ENCODE peak calls at places on chromosomes 4 and X, in four cellular contexts. Q is uterus, H is brain microvascular endothelial cell, Y is GM23338. W is an unnamed sample.

GRCh38 chr4:186622788-186623464 is 67.6 kb upstream of the MTNR1A start:
- DNase-seq in H (peak), Y (no peak), Q (no peak), W (peak)

GRCh38 chr4:7979652-7979968 is 39.9 kb upstream of the AFAP1 start:
- DNase-seq in Q (no peak), Y (peak), H (no peak), W (no peak)

GRCh38 chrX:109632906-109633504 is 8.0 kb upstream of the KCNE5 start:
- DNase-seq in H (no peak), Y (peak), Q (no peak), W (peak)

GRCh38 chr4:105996845-105997244 is 101.6 kb downstream of the NPNT start:
- DNase-seq in Q (no peak), Y (no peak), H (no peak), W (no peak)

GRCh38 chr4:105196523-105197145 is 50.0 kb downstream of the TET2 start:
- DNase-seq in H (no peak), Q (no peak), Y (peak), W (no peak)

GRCh38 chr4:158750379-158750778 is 18.4 kb upstream of the FNIP2 start:
- DNase-seq in Y (no peak), Q (no peak), H (peak), W (peak)

GRCh38 chr4:123116412-123116811 is 194.0 kb upstream of the NUDT6 start:
- DNase-seq in H (no peak), Y (no peak), Q (no peak), W (no peak)

GRCh38 chr4:102250341-102250740 is 94.9 kb downstream of the SLC39A8 start:
- DNase-seq in H (no peak), Y (no peak), Q (no peak), W (no peak)

GRCh38 chr4:123265443-123265842 is 131.2 kb upstream of the SPRY1 start:
- DNase-seq in Q (no peak), Y (no peak), H (no peak), W (no peak)

GRCh38 chr4:164508126-164508525 is 245.8 kb upstream of the SMIM31 start:
- DNase-seq in Q (no peak), H (peak), Y (no peak), W (no peak)

GRCh38 chrX:118702741-118703140 is 24.7 kb upstream of the IL13RA1 start:
- DNase-seq in Q (no peak), Y (no peak), H (no peak), W (no peak)

GRCh38 chrX:45187731-45188130 is 12.9 kb downstream of the DIPK2B start:
- DNase-seq in Q (no peak), H (no peak), Y (no peak), W (no peak)

GRCh38 chr4:76601791-76602190 is 166.8 kb downstream of the SHROOM3 start:
- DNase-seq in Y (no peak), H (no peak), Q (no peak), W (peak)

GRCh38 chr4:61511716-61512488 is 311.8 kb downstream of the ADGRL3 start:
- DNase-seq in H (no peak), Q (no peak), Y (no peak), W (peak)

GRCh38 chrX:80011522-80011921 is 3.0 kb upstream of the TBX22 start:
- DNase-seq in H (no peak), Q (no peak), Y (no peak), W (no peak)

GRCh38 chr4:29131304-29131703 is 1588.9 kb upstream of the PCDH7 start:
- DNase-seq in H (no peak), Q (no peak), Y (peak), W (no peak)

GRCh38 chr4:144666539-144667175 is 20.7 kb downstream of the HHIP start:
- DNase-seq in Y (no peak), H (peak), Q (no peak), W (peak)

GRCh38 chrX:70554081-70554480 is 109.4 kb downstream of the DLG3 start:
- DNase-seq in H (peak), Y (peak), Q (no peak), W (peak)

GRCh38 chrX:120269379-120270035 is 18.9 kb downstream of the ZBTB33 start:
- DNase-seq in H (no peak), Q (no peak), Y (no peak), W (peak)

GRCh38 chr4:142983612-142984011 is 137.5 kb upstream of the INPP4B start:
- DNase-seq in H (no peak), Y (no peak), Q (no peak), W (no peak)

GRCh38 chr4:635851-636627 is 10.7 kb downstream of the PDE6B start:
- DNase-seq in H (no peak), Q (no peak), Y (no peak), W (no peak)

GRCh38 chr4:141860974-141861373 is 224.6 kb downstream of the IL15 start:
- DNase-seq in H (no peak), Y (peak), Q (no peak), W (no peak)

GRCh38 chr4:4884611-4885010 is 25.1 kb downstream of the MSX1 start:
- DNase-seq in Q (no peak), H (no peak), Y (no peak), W (no peak)

GRCh38 chr4:56767567-56767966 is 53.9 kb downstream of the SPINK2 start:
- DNase-seq in H (no peak), Y (no peak), Q (no peak), W (no peak)

GRCh38 chr4:43471950-43472349 is 579.4 kb downstream of the GRXCR1 start:
- DNase-seq in H (no peak), Q (no peak), Y (peak), W (no peak)

GRCh38 chrX:12701625-12702024 is 89.6 kb upstream of the PRPS2 start:
- DNase-seq in Q (no peak), H (peak), Y (peak), W (peak)

GRCh38 chrX:136192839-136193414 is 45.6 kb downstream of the FHL1 start:
- DNase-seq in H (no peak), Q (no peak), Y (no peak), W (peak)
- H3K4me3 ChIP-seq in H (no peak), Q (no peak), Y (no peak), W (no peak)

GRCh38 chr4:82890913-82891727 is at the start of gene SEC31A:
- DNase-seq in H (peak), Q (peak), Y (peak), W (peak)
- TF ChIP-seq CTCF in H (peak), Q (no peak), Y (no peak), W (no peak)

GRCh38 chr4:152545088-152545487 is 9.2 kb upstream of the FBXW7 start:
- DNase-seq in H (no peak), Y (no peak), Q (no peak), W (no peak)
- H3K4me3 ChIP-seq in H (no peak), Y (no peak), Q (no peak), W (no peak)

DNA sequence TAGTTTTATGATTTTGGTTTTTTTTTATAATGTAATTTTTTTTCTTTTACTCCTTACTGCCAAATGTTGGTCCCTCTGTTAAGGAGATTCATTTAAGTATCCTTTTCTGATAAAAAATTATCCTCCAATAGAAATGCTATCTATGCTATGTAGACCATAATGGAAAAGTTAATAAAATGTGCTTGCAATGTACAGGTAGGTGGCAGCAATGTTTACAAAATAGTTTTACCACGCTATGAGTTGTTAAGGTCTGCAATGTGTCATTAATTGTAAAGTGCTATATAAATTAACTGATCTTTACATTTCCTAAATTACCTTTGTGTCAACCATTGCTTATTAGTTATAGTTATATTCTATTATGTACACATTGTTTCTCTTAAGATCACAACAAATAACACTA is 3.8 kb upstream of the CENPC start:
- DNase-seq in Y (no peak), Q (no peak), H (no peak), W (no peak)
- TF ChIP-seq CTCF in Y (peak), Q (no peak), H (peak), W (peak)

DNA sequence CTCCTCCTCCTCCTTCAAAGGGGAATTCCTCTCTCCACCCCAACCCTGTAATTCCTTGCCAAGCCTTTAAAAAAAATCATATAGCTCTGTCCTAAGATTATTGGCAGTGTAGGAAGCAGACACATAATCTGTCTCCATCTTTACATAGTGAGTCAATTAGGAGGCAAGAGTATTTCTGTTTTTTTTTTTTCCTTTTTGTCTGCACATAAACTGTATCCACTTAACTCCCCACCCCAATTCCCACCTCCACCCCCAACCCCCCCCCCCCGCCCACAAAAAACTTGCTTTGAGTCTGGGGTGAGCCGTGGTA is 182.5 kb downstream of the RASL11B start:
- DNase-seq in Y (no peak), Q (no peak), H (no peak), W (no peak)
- H3K4me3 ChIP-seq in Y (no peak), Q (no peak), H (no peak), W (no peak)

DNA sequence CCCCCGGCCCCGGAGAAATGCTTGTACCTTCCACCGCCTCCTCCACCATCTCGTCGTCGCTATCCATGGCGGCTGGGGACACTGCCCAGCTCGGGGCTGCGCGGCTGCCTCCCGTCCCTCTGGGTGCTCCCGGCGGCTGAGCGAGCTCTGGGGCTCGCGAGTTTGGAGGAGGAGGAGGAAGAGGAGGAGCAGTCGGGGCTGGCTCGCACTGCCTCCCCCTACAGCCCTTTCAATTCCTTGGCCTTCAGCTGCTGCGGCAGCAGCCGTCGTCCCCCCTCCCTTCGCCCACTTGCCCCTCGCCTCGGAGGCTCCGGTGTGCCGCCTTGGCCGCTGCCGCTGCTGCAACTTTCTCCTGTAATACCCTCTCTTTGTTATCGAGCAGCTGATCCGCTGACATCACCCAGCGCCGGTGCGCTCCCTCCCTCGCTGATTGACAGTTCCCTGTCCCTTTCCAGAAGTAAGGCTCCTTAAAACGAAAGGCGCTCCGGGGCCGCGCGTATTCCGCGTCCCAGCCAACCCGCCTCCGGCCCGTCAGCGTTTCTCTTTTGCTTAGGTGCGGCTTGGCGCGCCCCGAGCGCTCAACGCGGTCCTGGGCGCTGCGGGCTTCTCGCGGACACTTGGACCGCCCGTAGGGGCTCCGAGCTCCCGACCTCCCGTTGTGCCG is at the start of gene SETD7:
- DNase-seq in Y (peak), Q (peak), H (peak), W (peak)
- TF ChIP-seq CTCF in Y (no peak), Q (no peak), H (peak), W (no peak)

GRCh38 chrX:82912401-82912800 is 595.7 kb upstream of the POU3F4 start:
- DNase-seq in H (no peak), Y (peak), Q (no peak), W (no peak)
- H3K4me3 ChIP-seq in H (no peak), Y (no peak), Q (no peak), W (no peak)